ENCODE peak calls at places on chromosomes 16 and 17, in seven cellular contexts. U, M, O, R, N, Z and X are unnamed samples.

GRCh38 chr16:74556375-74556922 is 50.5 kb downstream of the GLG1 start:
- DNase-seq in U (no peak), M (no peak), O (peak), R (no peak), N (no peak), Z (no peak), X (no peak)

GRCh38 chr17:32516450-32516849 is 29.7 kb downstream of the CDK5R1 start:
- DNase-seq in U (no peak), M (no peak), O (no peak), R (no peak), N (no peak), Z (no peak), X (no peak)

GRCh38 chr16:11797957-11798299 is 870 bp upstream of the ZC3H7A start:
- DNase-seq in U (no peak), M (no peak), O (no peak), R (peak), N (peak), Z (peak), X (no peak)

GRCh38 chr17:78263063-78263735 is 31.8 kb downstream of the TMEM235 start:
- DNase-seq in U (no peak), M (no peak), O (no peak), R (no peak), N (no peak), Z (no peak), X (no peak)

GRCh38 chr17:64054304-64054703 is 33.9 kb upstream of the ICAM2 start:
- DNase-seq in U (no peak), M (no peak), O (no peak), R (no peak), N (no peak), Z (no peak), X (no peak)

GRCh38 chr16:19264123-19264673 is 21.3 kb upstream of the CLEC19A start:
- DNase-seq in U (no peak), M (no peak), O (no peak), R (no peak), N (no peak), Z (no peak), X (no peak)

GRCh38 chr17:31690118-31690517 is 168.9 kb downstream of the COPRS start:
- DNase-seq in U (no peak), M (no peak), O (no peak), R (peak), N (no peak), Z (no peak), X (no peak)

GRCh38 chr17:17051791-17052461 is 9.7 kb downstream of the MPRIP start:
- DNase-seq in U (peak), M (no peak), O (no peak), R (no peak), N (peak), Z (peak), X (no peak)

GRCh38 chr17:78967782-78968362 is 11.9 kb downstream of the LGALS3BP start:
- DNase-seq in U (no peak), M (no peak), O (no peak), R (no peak), N (no peak), Z (no peak), X (no peak)

GRCh38 chr16:89557230-89557935 is 3.1 kb upstream of the RPL13 start:
- DNase-seq in U (peak), M (peak), O (peak), R (peak), N (peak), Z (peak), X (no peak)

GRCh38 chr16:11256657-11257130 is 690 bp upstream of the SOCS1 start:
- DNase-seq in U (no peak), M (no peak), O (no peak), R (peak), N (no peak), Z (peak), X (no peak)

GRCh38 chr17:17681744-17682292 is 560 bp downstream of the RAI1 start:
- DNase-seq in U (no peak), M (no peak), O (no peak), R (peak), N (peak), Z (peak), X (no peak)

GRCh38 chr17:76736349-76737081 is 616 bp downstream of the SRSF2 start:
- DNase-seq in U (peak), M (peak), O (no peak), R (peak), N (peak), Z (peak), X (no peak)

GRCh38 chr17:39071573-39071972 is 79.9 kb downstream of the PLXDC1 start:
- DNase-seq in U (no peak), M (no peak), O (no peak), R (no peak), N (no peak), Z (no peak), X (no peak)

GRCh38 chr16:74029122-74029805 is 267.4 kb upstream of the PSMD7 start:
- DNase-seq in U (no peak), M (no peak), O (no peak), R (no peak), N (no peak), Z (no peak), X (no peak)

GRCh38 chr17:61770043-61770442 is 93.3 kb downstream of the BRIP1 start:
- DNase-seq in U (no peak), M (no peak), O (no peak), R (peak), N (no peak), Z (no peak), X (no peak)

GRCh38 chr16:78230832-78231231 is 131.4 kb downstream of the WWOX start:
- DNase-seq in U (no peak), M (no peak), O (peak), R (peak), N (no peak), Z (no peak), X (no peak)

GRCh38 chr16:28879261-28879840 is 1.1 kb downstream of the ATP2A1 start:
- DNase-seq in U (peak), M (no peak), O (no peak), R (no peak), N (no peak), Z (peak), X (no peak)

GRCh38 chr16:55171241-55171640 is 152.8 kb upstream of the IRX6 start:
- DNase-seq in U (no peak), M (no peak), O (no peak), R (no peak), N (no peak), Z (no peak), X (no peak)

GRCh38 chr17:69607162-69607834 is 192.8 kb downstream of the MAP2K6 start:
- DNase-seq in U (peak), M (peak), O (peak), R (peak), N (peak), Z (peak), X (no peak)

GRCh38 chr16:11488304-11488703 is 98.4 kb downstream of the LITAF start:
- DNase-seq in U (no peak), M (no peak), O (no peak), R (no peak), N (no peak), Z (no peak), X (no peak)

GRCh38 chr16:67441289-67441753 is 10.4 kb downstream of the HSD11B2 start:
- DNase-seq in U (peak), M (no peak), O (no peak), R (no peak), N (no peak), Z (no peak), X (no peak)

GRCh38 chr17:32914181-32914580 is 13.8 kb upstream of the TMEM98 start:
- DNase-seq in U (no peak), M (no peak), O (no peak), R (no peak), N (no peak), Z (no peak), X (no peak)

GRCh38 chr17:54950116-54950515 is 18.3 kb downstream of the COX11 start:
- DNase-seq in U (no peak), M (no peak), O (no peak), R (no peak), N (no peak), Z (no peak), X (no peak)